ENCODE peak calls at places on chromosomes 3 and 15, in seven cellular contexts. S, H, M, L, T, Y and P are unnamed samples.

GRCh38 chr15:80844011-80844732 is 65.0 kb downstream of the CEMIP start:
- DNase-seq in S (no peak), Y (no peak), L (no peak), H (peak; percentile 45), M (no peak), T (no peak), P (no peak)

GRCh38 chr3:180358179-180358578 is 243.8 kb upstream of the TTC14 start:
- DNase-seq in S (no peak), H (no peak), T (no peak), L (no peak), M (no peak), Y (no peak), P (no peak)

GRCh38 chr3:129289201-129289921 is 10.7 kb downstream of the HMCES start:
- DNase-seq in Y (no peak), L (no peak), T (no peak), M (no peak), H (no peak), S (no peak), P (no peak)

GRCh38 chr3:117645561-117646242 is 936.1 kb downstream of the TUSC7 start:
- DNase-seq in H (no peak), Y (no peak), S (no peak), L (no peak), T (no peak), M (no peak), P (no peak)

GRCh38 chr3:141308588-141309218 is 59.6 kb upstream of the ZBTB38 start:
- DNase-seq in M (peak; percentile 46), H (peak; percentile 80), L (peak; percentile 80), Y (no peak), T (peak; percentile 33), S (peak; percentile 79), P (peak; percentile 91)

GRCh38 chr3:20039765-20040475 is at the start of gene KAT2B:
- DNase-seq in L (peak; percentile 91), M (no peak), H (peak; percentile 47), T (peak; percentile 92), Y (no peak), S (no peak), P (peak; percentile 80)

GRCh38 chr3:23996058-23996457 is 51.0 kb downstream of the NR1D2 start:
- DNase-seq in L (no peak), T (no peak), Y (no peak), H (no peak), M (no peak), S (no peak), P (no peak)

GRCh38 chr3:139343895-139344856 is at the start of gene MRPS22:
- DNase-seq in M (peak; percentile 49), Y (peak; percentile 65), L (peak; percentile 94), T (peak; percentile 84), S (peak; percentile 88), H (peak; percentile 89), P (peak; percentile 83)

GRCh38 chr15:96348112-96349027 is 17.9 kb downstream of the NR2F2 start:
- DNase-seq in L (no peak), H (no peak), S (no peak), T (no peak), Y (no peak), M (no peak), P (no peak)

GRCh38 chr3:178772746-178773145 is 236.5 kb downstream of the KCNMB2 start:
- DNase-seq in H (no peak), T (no peak), Y (no peak), L (no peak), S (no peak), M (no peak), P (no peak)

GRCh38 chr3:184592411-184593200 is 31.0 kb downstream of the EPHB3 start:
- DNase-seq in T (peak; percentile 84), H (no peak), L (no peak), Y (no peak), S (no peak), M (no peak), P (no peak)

GRCh38 chr3:81463761-81464160 is 297.7 kb downstream of the GBE1 start:
- DNase-seq in T (no peak), M (no peak), H (no peak), Y (no peak), L (no peak), S (no peak), P (no peak)

GRCh38 chr3:14152963-14153355 is 25.4 kb downstream of the XPC start:
- DNase-seq in M (no peak), Y (no peak), T (no peak), H (no peak), L (no peak), S (no peak), P (no peak)

GRCh38 chr3:128435058-128435457 is 31.6 kb downstream of the DNAJB8 start:
- DNase-seq in L (peak; percentile 22), Y (no peak), H (no peak), M (no peak), S (no peak), T (peak; percentile 66), P (peak; percentile 83)

GRCh38 chr3:183515968-183516851 is 39.3 kb downstream of the KLHL6 start:
- DNase-seq in H (no peak), S (no peak), Y (peak; percentile 77), L (no peak), M (no peak), T (no peak), P (no peak)

GRCh38 chr15:71802770-71803169 is 7.6 kb upstream of the NR2E3 start:
- DNase-seq in Y (no peak), M (no peak), S (no peak), T (no peak), H (no peak), L (peak; percentile 49), P (no peak)

GRCh38 chr15:51600114-51600513 is 22.5 kb downstream of the DMXL2 start:
- DNase-seq in T (no peak), M (no peak), L (peak; percentile 65), S (peak; percentile 91), H (no peak), Y (peak; percentile 15), P (no peak)

GRCh38 chr3:164393171-164393570 is 685.1 kb downstream of the SI start:
- DNase-seq in T (no peak), M (no peak), S (no peak), H (no peak), L (no peak), Y (no peak), P (no peak)

GRCh38 chr3:71258526-71258925 is 325.0 kb downstream of the FOXP1 start:
- DNase-seq in M (no peak), L (no peak), Y (no peak), T (no peak), S (no peak), H (peak; percentile 81), P (no peak)

GRCh38 chr3:105827101-105827634 is 41.6 kb downstream of the CBLB start:
- DNase-seq in L (no peak), T (no peak), M (no peak), Y (peak; percentile 52), S (no peak), H (no peak), P (no peak)

GRCh38 chr3:13452490-13453335 is 27.4 kb upstream of the HDAC11 start:
- DNase-seq in S (peak; percentile 31), H (peak; percentile 63), M (no peak), Y (peak; percentile 17), L (peak; percentile 80), T (peak; percentile 59), P (no peak)

GRCh38 chr15:58190419-58190818 is 52.2 kb downstream of the AQP9 start:
- DNase-seq in H (no peak), T (no peak), M (no peak), Y (no peak), S (peak; percentile 7), L (no peak), P (no peak)
- TF ChIP-seq JUND in H (no peak), T (no peak), M (no peak), Y (no peak), S (no peak), L (no peak), P (no peak)

GRCh38 chr3:125163739-125164601 is 48.6 kb downstream of the SLC12A8 start:
- DNase-seq in S (no peak), Y (no peak), M (no peak), H (peak; percentile 31), L (peak; percentile 44), T (no peak), P (peak; percentile 55)
- TF ChIP-seq JUND in S (no peak), Y (no peak), M (no peak), H (no peak), L (no peak), T (no peak), P (peak; percentile 33)

DNA sequence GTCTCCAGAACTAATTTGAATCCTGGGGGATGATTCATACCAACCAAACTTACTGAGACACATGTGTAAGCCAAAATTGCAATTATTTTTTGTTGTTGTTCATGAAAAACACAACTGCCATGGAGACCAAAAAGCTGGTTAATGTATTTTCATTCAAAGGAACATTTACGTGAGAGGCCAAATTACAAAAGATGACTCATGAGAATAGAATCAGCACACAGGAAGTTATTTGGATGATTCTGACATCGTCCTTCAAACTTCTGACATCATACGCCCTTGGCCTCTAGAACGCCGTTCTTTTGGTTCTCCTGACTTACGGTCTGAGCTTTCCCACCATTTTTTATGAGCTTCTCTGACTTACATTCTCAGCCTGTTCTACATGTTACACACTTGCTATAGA is 3.0 kb upstream of the ZNF280D start:
- DNase-seq in T (no peak), L (peak; percentile 45), S (no peak), M (no peak), H (peak; percentile 31), Y (no peak), P (no peak)
- TF ChIP-seq JUND in T (no peak), L (peak; percentile 64), S (no peak), M (no peak), H (no peak), Y (no peak), P (no peak)

GRCh38 chr3:18812316-18812715 is 336.0 kb upstream of the KCNH8 start:
- DNase-seq in S (no peak), H (no peak), L (no peak), Y (no peak), T (no peak), M (no peak), P (no peak)
- TF ChIP-seq JUND in S (no peak), H (no peak), L (no peak), Y (no peak), T (no peak), M (no peak), P (no peak)

GRCh38 chr3:135125171-135125801 is 330.2 kb downstream of the EPHB1 start:
- DNase-seq in M (no peak), T (no peak), L (peak; percentile 5), S (no peak), Y (no peak), H (peak; percentile 2), P (peak; percentile 64)
- TF ChIP-seq JUND in M (no peak), T (no peak), L (no peak), S (no peak), Y (no peak), H (no peak), P (no peak)

GRCh38 chr15:93235321-93235720 is 146.3 kb upstream of the RGMA start:
- DNase-seq in M (no peak), Y (no peak), H (no peak), L (no peak), T (no peak), S (no peak), P (no peak)
- TF ChIP-seq JUND in M (no peak), Y (no peak), H (no peak), L (no peak), T (no peak), S (no peak), P (no peak)